ENCODE peak calls at places on chromosomes 11 and 22, in six cellular contexts. O is tibial nerve, W is NB4, D is transverse colon, R is sigmoid colon, L is stomach. V is an unnamed sample.

GRCh38 chr11:77031599-77031998 is 2.6 kb upstream of the B3GNT6 start:
- DNase-seq in O (no peak), W (no peak), D (no peak), R (no peak), L (no peak), V (no peak)

GRCh38 chr22:23909258-23909898 is 15.2 kb downstream of the MIF start:
- DNase-seq in O (no peak), W (no peak), D (no peak), R (no peak), L (no peak), V (peak)

GRCh38 chr22:19807161-19807913 is 46.8 kb downstream of the TBX1 start:
- DNase-seq in O (no peak), W (no peak), D (no peak), R (peak), L (no peak), V (peak)

GRCh38 chr11:130606781-130607511 is 158.5 kb downstream of the ADAMTS15 start:
- DNase-seq in O (peak), W (no peak), D (no peak), R (peak), L (no peak), V (peak)

GRCh38 chr11:19422257-19422656 is 181.5 kb upstream of the E2F8 start:
- DNase-seq in O (no peak), W (no peak), D (no peak), R (no peak), L (no peak), V (no peak)

GRCh38 chr11:35600439-35600838 is 17.8 kb upstream of the FJX1 start:
- DNase-seq in O (no peak), W (no peak), D (no peak), R (no peak), L (no peak), V (no peak)

GRCh38 chr22:33476716-33477115 is 418.5 kb upstream of the SYN3 start:
- DNase-seq in O (no peak), W (peak), D (no peak), R (no peak), L (no peak), V (no peak)

GRCh38 chr11:77144854-77145428 is 16.9 kb downstream of the MYO7A start:
- DNase-seq in O (no peak), W (no peak), D (peak), R (no peak), L (peak), V (no peak)

GRCh38 chr11:112004389-112004788 is 20.8 kb upstream of the DLAT start:
- DNase-seq in O (no peak), W (peak), D (no peak), R (no peak), L (no peak), V (no peak)

GRCh38 chr11:42631223-42631843 is 680.5 kb upstream of the API5 start:
- DNase-seq in O (no peak), W (peak), D (no peak), R (no peak), L (no peak), V (no peak)

GRCh38 chr11:46554205-46555162 is 39.3 kb downstream of the AMBRA1 start:
- DNase-seq in O (peak), W (peak), D (no peak), R (no peak), L (no peak), V (no peak)

GRCh38 chr22:46823654-46824053 is 61.2 kb downstream of the TBC1D22A start:
- DNase-seq in O (no peak), W (no peak), D (no peak), R (no peak), L (no peak), V (no peak)

GRCh38 chr11:63998558-63999348 is 12.5 kb downstream of the OTUB1 start:
- DNase-seq in O (no peak), W (no peak), D (no peak), R (no peak), L (peak), V (no peak)

GRCh38 chr11:4511846-4512245 is 29.4 kb downstream of the OR52K1 start:
- DNase-seq in O (no peak), W (no peak), D (no peak), R (no peak), L (no peak), V (no peak)

GRCh38 chr11:87299041-87299481 is 261.3 kb downstream of the TMEM135 start:
- DNase-seq in O (no peak), W (peak), D (peak), R (no peak), L (no peak), V (no peak)

GRCh38 chr11:83092488-83093384 is 21.0 kb upstream of the RAB30 start:
- DNase-seq in O (no peak), W (no peak), D (peak), R (no peak), L (peak), V (no peak)

GRCh38 chr11:19368726-19369364 is 128.1 kb upstream of the E2F8 start:
- DNase-seq in O (no peak), W (peak), D (no peak), R (no peak), L (no peak), V (no peak)

GRCh38 chr11:131764126-131764525 is 393.7 kb downstream of the NTM start:
- DNase-seq in O (no peak), W (no peak), D (no peak), R (no peak), L (no peak), V (no peak)

GRCh38 chr22:38353701-38354100 is 36.5 kb upstream of the CSNK1E start:
- DNase-seq in O (no peak), W (no peak), D (no peak), R (peak), L (no peak), V (peak)

GRCh38 chr11:44623716-44624491 is 58.4 kb downstream of the CD82 start:
- DNase-seq in O (peak), W (no peak), D (peak), R (peak), L (peak), V (peak)

GRCh38 chr11:2804189-2804588 is 81.4 kb downstream of the CDKN1C start:
- DNase-seq in O (no peak), W (no peak), D (peak), R (no peak), L (no peak), V (peak)

GRCh38 chr11:45535033-45535432 is 130.4 kb downstream of the CHST1 start:
- DNase-seq in O (no peak), W (no peak), D (no peak), R (no peak), L (no peak), V (no peak)

GRCh38 chr11:39664023-39664422 is 1795.4 kb downstream of the LRRC4C start:
- DNase-seq in O (no peak), W (no peak), D (no peak), R (no peak), L (no peak), V (no peak)

GRCh38 chr11:11780843-11781242 is 60.9 kb upstream of the USP47 start:
- DNase-seq in O (no peak), W (no peak), D (no peak), R (no peak), L (no peak), V (no peak)

GRCh38 chr11:7555067-7555699 is 41.4 kb downstream of the PPFIBP2 start:
- DNase-seq in O (peak), W (no peak), D (peak), R (no peak), L (peak), V (no peak)

GRCh38 chr11:28738549-28738948 is 630.4 kb downstream of the METTL15 start:
- DNase-seq in O (no peak), W (no peak), D (no peak), R (no peak), L (no peak), V (no peak)

GRCh38 chr11:62119569-62119968 is 4.2 kb upstream of the INCENP start:
- DNase-seq in O (no peak), W (no peak), D (no peak), R (no peak), L (no peak), V (no peak)

GRCh38 chr11:19595499-19595839 is 117.2 kb upstream of the NAV2 start:
- DNase-seq in O (no peak), W (no peak), D (no peak), R (no peak), L (no peak), V (peak)

GRCh38 chr11:116418388-116419041 is 354.3 kb downstream of the BUD13 start:
- DNase-seq in O (no peak), W (no peak), D (no peak), R (no peak), L (no peak), V (no peak)

GRCh38 chr11:77090046-77090372 is 12.6 kb upstream of the OMP start:
- DNase-seq in O (no peak), W (no peak), D (peak), R (peak), L (no peak), V (no peak)

GRCh38 chr11:106160494-106160893 is 83.0 kb downstream of the AASDHPPT start:
- DNase-seq in O (no peak), W (peak), D (no peak), R (no peak), L (no peak), V (no peak)

GRCh38 chr22:19874307-19875060 is 19.8 kb upstream of the GNB1L start:
- DNase-seq in O (no peak), W (no peak), D (no peak), R (peak), L (peak), V (peak)

DNA sequence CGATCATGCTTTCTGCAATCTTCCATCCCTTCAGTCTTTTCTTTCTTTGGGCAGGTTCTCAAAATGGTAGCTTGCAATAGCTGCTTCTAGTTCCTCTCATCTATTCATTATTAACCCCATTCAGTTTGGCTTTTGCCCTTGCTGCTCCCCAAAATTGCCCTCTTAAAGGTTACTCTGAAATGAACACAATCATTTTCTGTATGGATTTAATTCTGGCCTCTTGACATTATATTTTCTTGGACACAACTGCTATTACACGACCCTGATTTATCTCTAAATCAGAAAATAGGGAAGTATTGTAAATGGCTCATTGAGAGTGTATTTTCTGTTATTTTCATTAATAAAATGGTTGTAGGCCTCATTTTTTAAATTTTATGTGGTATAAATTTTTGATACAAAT is at the start of gene ANGPTL5:
- DNase-seq in O (no peak), W (no peak), D (no peak), R (no peak), L (no peak), V (no peak)
- H3K4me3 ChIP-seq in O (peak), W (no peak), D (peak), R (peak), L (peak), V (peak)

GRCh38 chr11:120215634-120216033 is 4.8 kb downstream of the OAF start:
- DNase-seq in O (peak), W (no peak), D (no peak), R (peak), L (peak), V (no peak)
- TF ChIP-seq POLR2A in O (no peak), W (no peak), D (no peak), R (no peak), L (no peak), V (no peak)

DNA sequence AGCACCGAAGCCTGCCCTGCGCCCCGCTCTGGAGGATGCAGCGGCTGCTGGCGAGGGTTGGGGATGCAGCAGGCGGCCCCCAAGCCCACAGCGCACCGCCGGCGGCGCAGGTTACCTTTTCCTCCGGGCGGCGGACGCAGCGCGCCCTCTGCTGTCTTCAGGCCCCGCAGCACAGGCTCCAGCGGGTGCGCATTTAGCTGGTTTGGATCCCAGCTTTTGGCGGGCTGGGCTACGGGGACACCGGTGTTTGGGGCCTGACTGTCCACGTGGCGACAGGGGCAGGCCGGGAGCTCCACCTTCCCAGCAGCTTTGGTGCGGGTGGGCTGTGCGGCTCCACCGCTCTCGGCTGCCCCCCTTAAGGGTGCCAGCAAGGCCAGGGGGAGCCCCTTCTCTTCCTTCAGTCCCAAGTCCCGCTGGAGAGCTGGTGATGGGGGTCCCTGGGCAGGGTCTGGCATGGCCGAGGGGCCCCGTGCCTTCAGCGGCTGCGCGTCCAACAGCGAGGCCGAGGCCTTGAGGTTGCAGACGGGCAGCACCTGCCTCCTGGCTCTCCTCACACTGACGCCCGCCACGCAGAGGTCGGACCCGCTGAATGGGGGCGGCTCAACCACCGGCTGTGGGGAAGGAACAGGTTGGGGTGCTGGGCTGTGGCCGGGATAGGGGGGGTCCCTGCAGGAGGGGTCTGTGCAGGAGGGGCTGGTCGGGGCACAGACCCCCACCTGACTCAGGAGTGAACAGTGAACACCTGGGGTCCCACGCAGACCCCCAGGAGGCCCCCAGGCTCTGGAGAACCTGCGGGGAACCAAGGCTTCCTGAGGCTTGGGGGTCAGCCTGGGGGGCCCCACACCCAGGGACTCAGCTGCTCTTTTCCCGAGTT is 18.0 kb upstream of the IL17REL start:
- DNase-seq in O (peak), W (peak), D (peak), R (peak), L (peak), V (peak)
- TF ChIP-seq CTCF in O (peak), W (peak), D (peak), R (peak), L (peak), V (no peak)

GRCh38 chr11:128500488-128500887 is 86.9 kb downstream of the ETS1 start:
- DNase-seq in O (no peak), W (no peak), D (no peak), R (no peak), L (no peak), V (no peak)
- H3K4me3 ChIP-seq in O (no peak), W (no peak), D (no peak), R (no peak), L (no peak), V (no peak)

GRCh38 chr22:36977947-36978660 is 41.1 kb downstream of the TST start:
- DNase-seq in O (peak), W (peak), D (peak), R (peak), L (peak), V (peak)
- TF ChIP-seq POLR2A in O (peak), W (no peak), D (no peak), R (no peak), L (no peak), V (no peak)

GRCh38 chr22:29700949-29701927 is 18.6 kb upstream of the CABP7 start:
- DNase-seq in O (no peak), W (peak), D (peak), R (no peak), L (no peak), V (peak)
- TF ChIP-seq CTCF in O (no peak), W (no peak), D (no peak), R (no peak), L (no peak), V (no peak)

GRCh38 chr11:121485221-121485620 is 32.5 kb upstream of the SORL1-AS1 start:
- DNase-seq in O (no peak), W (no peak), D (no peak), R (no peak), L (no peak), V (no peak)

GRCh38 chr11:121482231-121483129 is 29.7 kb upstream of the SORL1-AS1 start:
- DNase-seq in O (no peak), W (peak), D (peak), R (no peak), L (no peak), V (no peak)

GRCh38 chr11:121486054-121486453 is 33.3 kb upstream of the SORL1-AS1 start:
- DNase-seq in O (no peak), W (no peak), D (no peak), R (no peak), L (no peak), V (no peak)

GRCh38 chr11:121487191-121487590 is 34.4 kb upstream of the SORL1-AS1 start:
- DNase-seq in O (no peak), W (no peak), D (no peak), R (no peak), L (no peak), V (no peak)

GRCh38 chr11:121483805-121484478 is 31.2 kb upstream of the SORL1-AS1 start:
- DNase-seq in O (no peak), W (peak), D (no peak), R (no peak), L (no peak), V (no peak)
- H3K4me3 ChIP-seq in O (no peak), W (peak), D (no peak), R (no peak), L (no peak), V (no peak)

DNA sequence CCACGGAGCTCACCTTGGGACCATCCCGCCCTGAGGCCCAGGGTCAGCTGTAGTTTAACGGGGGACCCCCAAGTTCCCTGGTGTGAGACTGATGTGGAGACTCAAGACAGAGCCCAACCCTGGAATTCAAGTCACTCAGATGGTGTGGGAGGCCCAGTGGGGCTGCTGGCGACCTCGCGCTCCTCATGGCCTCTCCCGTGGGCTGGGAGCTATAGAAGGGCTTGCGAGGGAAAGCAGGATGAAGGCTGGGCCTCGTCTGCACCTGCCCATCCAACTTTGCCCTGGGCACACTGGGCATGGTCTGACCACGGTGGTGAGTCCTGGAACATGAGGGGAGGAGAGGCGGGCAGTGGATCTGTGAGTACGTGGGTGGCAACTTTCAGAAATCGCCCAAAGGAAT is 13.6 kb upstream of the TTLL12 start:
- DNase-seq in O (no peak), W (no peak), D (no peak), R (no peak), L (no peak), V (no peak)
- TF ChIP-seq POLR2A in O (no peak), W (no peak), D (no peak), R (no peak), L (no peak), V (no peak)

GRCh38 chr11:27623945-27624523 is 76.2 kb downstream of the BDNF start:
- DNase-seq in O (no peak), W (no peak), D (no peak), R (no peak), L (no peak), V (no peak)
- TF ChIP-seq CTCF in O (no peak), W (no peak), D (no peak), R (no peak), L (no peak), V (no peak)